ENCODE peak calls at places on chromosomes 13 and 19, in seven cellular contexts. H is right cardiac atrium, K is tibial artery, E is endodermal cell, N is ascending aorta, G is uterus, M is A673. D is an unnamed sample. For H3K4me1, the result is how much of the 10 kb centered on the place peaks cover.

GRCh38 chr19:18417250-18418033 is 1.8 kb upstream of the SSBP4 start:
- DNase-seq in H (peak), K (peak), E (peak), N (peak), G (peak), M (peak), D (peak)

GRCh38 chr13:41060723-41061074 is 610 bp upstream of the WBP4 start:
- DNase-seq in H (peak), K (peak), E (peak), N (peak), G (peak), M (peak), D (peak)

GRCh38 chr19:11191273-11191755 is 6.0 kb downstream of the KANK2 start:
- DNase-seq in H (peak), K (peak), E (peak), N (peak), G (peak), M (peak), D (no peak)

GRCh38 chr13:105611424-105611823 is 924.0 kb downstream of the EFNB2 start:
- DNase-seq in H (no peak), K (no peak), E (no peak), N (no peak), G (no peak), M (no peak), D (no peak)

GRCh38 chr19:438416-438958 is 22.3 kb downstream of the SHC2 start:
- DNase-seq in H (no peak), K (no peak), E (no peak), N (no peak), G (no peak), M (no peak), D (no peak)

GRCh38 chr19:46428278-46429141 is at the start of gene PNMA8C:
- DNase-seq in H (peak), K (peak), E (peak), N (peak), G (peak), M (no peak), D (no peak)

GRCh38 chr13:43776680-43777079 is 10.1 kb downstream of the ENOX1 start:
- DNase-seq in H (no peak), K (no peak), E (no peak), N (no peak), G (no peak), M (peak), D (no peak)

GRCh38 chr19:912181-913079 is 589 bp downstream of the R3HDM4 start:
- DNase-seq in H (no peak), K (no peak), E (no peak), N (no peak), G (no peak), M (peak), D (peak)

GRCh38 chr13:87661471-87661870 is 9.7 kb upstream of the SLITRK5 start:
- DNase-seq in H (no peak), K (no peak), E (no peak), N (no peak), G (no peak), M (peak), D (no peak)

GRCh38 chr13:46490129-46490528 is 62.8 kb upstream of the LRCH1 start:
- DNase-seq in H (no peak), K (no peak), E (peak), N (no peak), G (no peak), M (no peak), D (no peak)

GRCh38 chr19:55440411-55441105 is 2.5 kb downstream of the SHISA7 start:
- DNase-seq in H (no peak), K (no peak), E (peak), N (no peak), G (no peak), M (no peak), D (no peak)

GRCh38 chr13:27352698-27353097 is 71.7 kb upstream of the GTF3A start:
- DNase-seq in H (no peak), K (no peak), E (no peak), N (no peak), G (no peak), M (no peak), D (no peak)

GRCh38 chr13:47256618-47257017 is 359.8 kb upstream of the HTR2A start:
- DNase-seq in H (no peak), K (no peak), E (no peak), N (no peak), G (no peak), M (no peak), D (no peak)

GRCh38 chr19:42129399-42130253 is 2.6 kb downstream of the POU2F2 start:
- DNase-seq in H (peak), K (peak), E (no peak), N (peak), G (no peak), M (no peak), D (peak)

GRCh38 chr13:28679628-28680027 is 20.7 kb downstream of the POMP start:
- DNase-seq in H (no peak), K (no peak), E (no peak), N (no peak), G (no peak), M (peak), D (peak)

GRCh38 chr19:35710784-35711723 is 6.7 kb downstream of the ZBTB32 start:
- DNase-seq in H (no peak), K (no peak), E (no peak), N (no peak), G (no peak), M (no peak), D (no peak)

GRCh38 chr13:23993439-23993980 is 96.2 kb upstream of the C1QTNF9B start:
- DNase-seq in H (no peak), K (no peak), E (no peak), N (no peak), G (no peak), M (no peak), D (no peak)

GRCh38 chr19:19461306-19461670 is 54.1 kb downstream of the TSSK6 start:
- DNase-seq in H (no peak), K (no peak), E (no peak), N (no peak), G (no peak), M (no peak), D (no peak)

GRCh38 chr19:4897146-4897545 is 5.5 kb downstream of the ARRDC5 start:
- DNase-seq in H (no peak), K (no peak), E (no peak), N (no peak), G (no peak), M (no peak), D (no peak)

GRCh38 chr13:77176350-77176749 is 149.4 kb upstream of the FBXL3 start:
- DNase-seq in H (no peak), K (no peak), E (no peak), N (no peak), G (no peak), M (no peak), D (no peak)

GRCh38 chr19:28466107-28467045 is 746.6 kb downstream of the UQCRFS1 start:
- DNase-seq in H (peak), K (no peak), E (peak), N (no peak), G (no peak), M (peak), D (peak)

GRCh38 chr13:33351324-33351723 is 65.8 kb upstream of the STARD13 start:
- DNase-seq in H (no peak), K (no peak), E (no peak), N (no peak), G (no peak), M (peak), D (no peak)

GRCh38 chr13:85969331-85969730 is 170.1 kb upstream of the SLITRK6 start:
- DNase-seq in H (no peak), K (no peak), E (no peak), N (no peak), G (no peak), M (no peak), D (no peak)

GRCh38 chr19:1501200-1501595 is 10.2 kb downstream of the REEP6 start:
- DNase-seq in H (no peak), K (no peak), E (no peak), N (no peak), G (no peak), M (no peak), D (no peak)

GRCh38 chr13:103102482-103102881 is 36.3 kb upstream of the SLC10A2 start:
- DNase-seq in H (no peak), K (no peak), E (no peak), N (no peak), G (no peak), M (no peak), D (no peak)

GRCh38 chr19:13996928-13997636 is 9.0 kb downstream of the RFX1 start:
- DNase-seq in H (no peak), K (no peak), E (no peak), N (no peak), G (no peak), M (no peak), D (no peak)

GRCh38 chr13:44576396-44577235 is 486 bp upstream of the TSC22D1 start:
- DNase-seq in H (peak), K (no peak), E (peak), N (no peak), G (peak), M (peak), D (peak)

GRCh38 chr19:16002985-16003384 is 54.2 kb downstream of the OR10H4 start:
- DNase-seq in H (no peak), K (no peak), E (no peak), N (no peak), G (no peak), M (no peak), D (no peak)

GRCh38 chr13:58081301-58081820 is 449.8 kb downstream of the PCDH17 start:
- DNase-seq in H (no peak), K (no peak), E (no peak), N (no peak), G (no peak), M (no peak), D (no peak)

GRCh38 chr19:4909172-4909896 is at the start of gene UHRF1:
- DNase-seq in H (no peak), K (no peak), E (peak), N (no peak), G (no peak), M (peak), D (peak)

GRCh38 chr19:1587872-1588271 is 4.8 kb downstream of the MBD3 start:
- DNase-seq in H (no peak), K (no peak), E (no peak), N (no peak), G (no peak), M (no peak), D (no peak)

GRCh38 chr19:31974941-31975340 is 370.5 kb upstream of the ZNF507 start:
- DNase-seq in H (no peak), K (no peak), E (peak), N (no peak), G (no peak), M (no peak), D (no peak)

GRCh38 chr13:107586216-107586615 is 629.1 kb downstream of the LIG4 start:
- DNase-seq in H (no peak), K (no peak), E (no peak), N (no peak), G (no peak), M (no peak), D (no peak)

DNA sequence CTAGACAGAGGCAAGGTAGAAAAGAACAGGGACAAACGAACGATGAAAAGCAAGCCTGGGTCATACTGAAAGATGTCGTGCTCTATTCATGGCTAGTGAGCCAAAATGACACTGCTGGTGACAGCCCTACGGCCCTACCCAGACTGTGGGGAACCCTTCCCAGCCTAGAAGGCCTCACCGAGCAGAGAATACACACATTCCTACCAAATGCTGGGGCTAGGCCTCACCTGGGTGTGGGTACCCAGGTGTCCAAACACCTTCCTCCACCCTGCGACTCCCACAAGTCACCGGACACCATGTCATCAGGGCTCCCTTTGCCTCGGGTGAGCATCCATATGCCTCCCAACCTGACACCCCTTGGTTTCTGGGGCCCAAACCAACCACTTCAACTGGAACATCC is 85.3 kb upstream of the DOCK9 start:
- DNase-seq in H (no peak), K (no peak), E (no peak), N (no peak), G (no peak), M (no peak), D (no peak)
- H3K4me1 ChIP-seq in H (under half), K (under half), E (under half), N (under half), G (under half), M (under half), D (under half)

GRCh38 chr19:44754743-44755066 is 6.2 kb downstream of the BCL3 start:
- DNase-seq in H (no peak), K (no peak), E (no peak), N (no peak), G (no peak), M (no peak), D (no peak)
- H3K4me1 ChIP-seq in H (under half), K (half or more), E (under half), N (half or more), G (under half), M (under half), D (under half)

DNA sequence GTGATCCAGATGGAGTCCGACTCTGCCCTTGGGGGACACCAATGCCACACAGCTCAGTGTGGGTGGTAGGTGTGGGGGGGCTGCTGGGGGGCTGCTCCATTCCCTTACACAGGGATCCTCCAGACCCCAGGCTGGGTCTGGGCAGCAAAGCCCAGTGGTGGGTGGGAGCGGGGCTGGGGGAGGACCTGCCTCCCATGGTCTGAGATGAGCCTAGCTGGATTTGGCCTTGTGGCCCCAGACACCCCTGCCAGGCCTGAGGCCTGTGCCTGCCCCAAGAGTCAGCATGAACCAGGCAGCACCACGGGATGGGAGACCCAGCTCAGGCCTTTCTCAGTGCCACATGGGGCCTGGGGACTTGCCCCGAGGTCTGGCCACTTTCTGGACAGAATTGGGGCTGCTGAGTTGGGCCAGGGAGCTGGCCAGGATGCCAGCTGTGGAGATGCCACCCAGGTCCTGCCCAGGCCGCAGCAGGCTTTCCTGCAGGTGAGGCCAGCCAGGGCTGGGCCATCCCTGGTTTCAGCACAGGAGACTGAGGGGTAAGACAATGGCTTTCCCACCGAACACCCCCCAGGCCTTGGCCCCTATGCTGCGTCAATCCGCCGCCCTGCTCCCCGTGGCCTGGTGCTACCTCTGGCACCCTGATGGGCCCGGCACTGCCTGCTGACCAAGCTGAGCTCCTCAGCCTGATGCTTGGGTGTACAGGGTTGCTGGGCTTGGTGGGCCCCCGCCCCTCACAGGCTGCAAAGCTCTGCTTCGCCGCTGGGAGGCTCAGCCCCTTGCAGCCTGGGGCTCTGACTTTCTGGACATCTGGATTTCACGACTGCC is 24.2 kb downstream of the CEBPG start:
- DNase-seq in H (no peak), K (peak), E (peak), N (no peak), G (no peak), M (no peak), D (no peak)
- H3K4me1 ChIP-seq in H (under half), K (under half), E (under half), N (under half), G (under half), M (under half), D (under half)

DNA sequence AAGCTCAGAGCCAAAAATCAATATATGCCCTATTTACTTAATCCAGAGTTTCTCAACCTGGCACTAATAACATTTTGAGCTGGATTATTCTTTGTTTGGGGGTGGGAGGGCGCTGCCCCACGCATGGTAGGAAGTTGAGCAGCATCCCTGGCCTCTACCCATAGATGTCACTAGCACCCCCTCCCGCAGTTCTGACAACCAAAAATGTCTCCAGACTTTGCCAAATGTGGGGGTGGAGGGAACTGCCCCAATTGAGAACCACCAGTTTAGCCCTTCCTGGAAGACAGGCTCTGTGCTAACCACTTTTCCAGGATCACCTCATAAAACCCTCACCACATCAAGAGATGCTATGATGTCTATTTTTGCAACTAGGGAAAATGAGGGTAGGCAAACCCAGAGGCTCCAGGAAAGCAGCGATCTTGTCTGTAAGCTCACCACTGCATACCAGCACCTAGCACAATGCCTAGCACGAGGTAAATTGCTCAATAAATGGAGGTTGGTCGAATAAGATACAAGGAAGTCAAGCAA is 1.1 kb downstream of the TRIR start:
- DNase-seq in H (no peak), K (no peak), E (peak), N (no peak), G (no peak), M (peak), D (peak)
- H3K4me1 ChIP-seq in H (under half), K (under half), E (under half), N (under half), G (under half), M (under half), D (under half)

GRCh38 chr13:37984357-37984756 is 114.8 kb upstream of the TRPC4 start:
- DNase-seq in H (no peak), K (no peak), E (peak), N (no peak), G (no peak), M (peak), D (no peak)
- H3K4me1 ChIP-seq in H (under half), K (under half), E (under half), N (under half), G (under half), M (under half), D (under half)

DNA sequence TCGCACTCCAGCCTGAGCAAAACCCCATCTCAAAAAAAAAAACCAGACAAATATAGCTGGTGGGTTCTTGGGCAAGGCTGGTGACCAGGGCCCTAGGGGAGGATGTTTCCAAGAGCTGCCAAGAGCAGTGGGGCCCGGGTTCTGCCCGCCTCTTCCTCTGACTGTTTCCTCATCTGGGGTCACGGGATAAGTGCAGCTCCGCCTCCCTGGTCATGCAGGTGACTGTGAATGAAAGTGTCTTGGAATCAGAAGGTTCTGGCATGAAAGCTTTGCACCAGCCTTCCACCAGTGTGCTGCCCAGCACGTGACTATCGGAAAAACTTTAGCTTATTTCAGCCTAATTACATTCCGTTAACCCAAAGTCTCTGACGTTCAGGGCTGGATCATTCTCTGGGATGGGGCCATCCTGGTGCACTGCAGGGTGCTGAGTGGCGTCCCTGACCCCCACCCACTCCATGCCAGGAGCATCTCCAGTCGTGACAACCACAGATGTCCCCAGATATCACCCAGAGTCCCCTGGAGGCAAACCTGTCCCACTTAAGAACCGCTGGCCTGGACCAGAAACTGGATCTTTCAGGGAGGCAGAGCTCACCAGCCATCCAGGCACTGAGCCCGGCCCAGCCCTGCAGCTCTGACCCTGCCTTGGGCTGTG is 85.6 kb downstream of the GNG7 start:
- DNase-seq in H (no peak), K (peak), E (no peak), N (no peak), G (no peak), M (no peak), D (peak)
- H3K4me1 ChIP-seq in H (under half), K (under half), E (under half), N (under half), G (under half), M (under half), D (under half)

GRCh38 chr19:6890421-6890913 is 3.1 kb downstream of the ADGRE1 start:
- DNase-seq in H (no peak), K (no peak), E (no peak), N (no peak), G (no peak), M (no peak), D (no peak)
- H3K4me1 ChIP-seq in H (under half), K (under half), E (under half), N (under half), G (under half), M (under half), D (under half)

D was measured in Karpas-422.